ENCODE peak calls at places on chromosomes 12 and 14, in nine cellular contexts. V is colonic mucosa; X is amniotic stem cell; J is stimulated activated CD8-positive, alpha-beta memory T cell treated with anti-CD3 and anti-CD28 coated beads, Interleukin-2, amount 100 ng/mL, for 1 hour; G is KG1; A is endothelial cell; K is NCI-H2081; N is ureter; Q is KBM-7. W is an unnamed sample.

GRCh38 chr14:96461950-96462798 is 40.0 kb upstream of the PAPOLA start:
- DNase-seq in J (no peak), V (peak; percentile 65), X (no peak), A (no peak), G (no peak), Q (no peak), N (no peak), K (no peak), W (peak; percentile 26)

GRCh38 chr12:4119157-4119761 is 154.3 kb upstream of the CCND2 start:
- DNase-seq in V (peak; percentile 21), Q (no peak), K (no peak), J (no peak), G (no peak), N (peak; percentile 33), X (no peak), A (no peak), W (no peak)

GRCh38 chr14:106080922-106081321 is 554.5 kb downstream of the TMEM121 start:
- DNase-seq in X (no peak), G (no peak), J (no peak), V (no peak), N (no peak), Q (no peak), K (no peak), A (no peak), W (no peak)

GRCh38 chr12:89494411-89495231 is 30.0 kb downstream of the GALNT4 start:
- DNase-seq in J (no peak), N (no peak), K (no peak), X (no peak), A (no peak), Q (no peak), G (no peak), V (no peak), W (no peak)

GRCh38 chr14:53151867-53152626 is 1.1 kb downstream of the DDHD1 start:
- DNase-seq in J (peak; percentile 47), Q (peak; percentile 63), N (peak; percentile 66), V (peak; percentile 59), X (no peak), G (no peak), A (peak; percentile 34), K (peak; percentile 72), W (peak; percentile 70)

GRCh38 chr14:21528381-21529348 is 2.5 kb upstream of the SALL2 start:
- DNase-seq in G (no peak), J (no peak), X (no peak), V (no peak), A (no peak), Q (no peak), K (no peak), N (no peak), W (no peak)

GRCh38 chr12:131991816-131992430 is 42.2 kb downstream of the EP400 start:
- DNase-seq in G (no peak), Q (no peak), K (no peak), V (no peak), N (no peak), A (no peak), J (no peak), X (no peak), W (no peak)

GRCh38 chr12:84814664-84815245 is 97.8 kb downstream of the SLC6A15 start:
- DNase-seq in X (no peak), J (no peak), V (no peak), A (no peak), K (no peak), Q (no peak), G (no peak), N (no peak), W (no peak)